ENCODE peak calls at places on chromosomes 1 and 21, in seven cellular contexts. Z is HCT116, H is A549, B is K562, L is Panc1, V is HepG2, R is SK-N-SH. S is an unnamed sample.
A peak's percentile ranks its signal among the peaks of the same experiment; 100 is the strongest.

GRCh38 chr21:15005391-15005790 is 59.4 kb downstream of the NRIP1 start:
- DNase-seq in R (no peak), L (no peak), H (no peak), B (no peak), V (no peak), Z (no peak), S (peak; percentile 88)

GRCh38 chr1:171740987-171741871 is 636 bp downstream of the VAMP4 start:
- DNase-seq in L (no peak), B (peak; percentile 84), Z (no peak), H (peak; percentile 25), R (peak; percentile 55), V (peak; percentile 36), S (peak; percentile 52)

GRCh38 chr1:113978863-113979702 is at the start of gene OLFML3:
- DNase-seq in L (peak; percentile 30), R (peak; percentile 83), V (peak; percentile 87), Z (peak; percentile 66), H (peak; percentile 37), B (peak; percentile 91), S (peak; percentile 98)

GRCh38 chr1:22831729-22832413 is 121.2 kb downstream of the EPHB2 start:
- DNase-seq in Z (peak; percentile 94), B (no peak), R (no peak), L (peak; percentile 83), H (peak; percentile 87), V (peak; percentile 5), S (no peak)

GRCh38 chr1:201309420-201309819 is 26.1 kb downstream of the PKP1 start:
- DNase-seq in Z (peak; percentile 39), R (peak; percentile 90), L (no peak), V (peak; percentile 80), H (peak; percentile 48), B (peak; percentile 69), S (peak; percentile 82)

GRCh38 chr1:158951956-158952355 is 20.6 kb downstream of the PYHIN1 start:
- DNase-seq in B (peak; percentile 58), Z (no peak), R (no peak), H (no peak), V (no peak), L (no peak), S (no peak)

GRCh38 chr1:2087766-2088165 is 37.6 kb downstream of the PRKCZ start:
- DNase-seq in Z (no peak), H (no peak), R (no peak), B (no peak), L (no peak), V (no peak), S (no peak)

GRCh38 chr1:226126824-226127591 is 59.5 kb downstream of the ACBD3 start:
- DNase-seq in B (no peak), V (no peak), L (no peak), R (no peak), H (no peak), Z (no peak), S (no peak)

GRCh38 chr1:219660666-219661463 is 48.0 kb upstream of the ZC3H11B start:
- DNase-seq in H (peak; percentile 61), L (peak; percentile 71), B (peak; percentile 91), V (no peak), Z (peak; percentile 87), R (no peak), S (peak; percentile 96)

GRCh38 chr1:24906760-24907490 is 23.2 kb downstream of the RUNX3 start:
- DNase-seq in Z (no peak), B (no peak), L (no peak), R (no peak), H (no peak), V (no peak), S (no peak)

GRCh38 chr1:46466477-46467182 is 23.0 kb upstream of the DMBX1 start:
- DNase-seq in H (peak; percentile 18), L (no peak), Z (no peak), B (no peak), V (no peak), R (peak; percentile 81), S (peak; percentile 83)

GRCh38 chr1:173429517-173430477 is 47.3 kb upstream of the PRDX6 start:
- DNase-seq in H (peak; percentile 46), R (no peak), B (peak; percentile 96), Z (peak; percentile 40), L (no peak), V (peak; percentile 39), S (peak; percentile 82)

GRCh38 chr1:94235189-94236020 is 2.0 kb downstream of the ARHGAP29 start:
- DNase-seq in V (no peak), B (no peak), R (no peak), L (no peak), H (no peak), Z (no peak), S (no peak)

GRCh38 chr21:36980280-36981048 is 14.0 kb upstream of the HLCS start:
- DNase-seq in V (no peak), R (peak; percentile 51), B (no peak), Z (no peak), L (no peak), H (no peak), S (peak; percentile 65)

GRCh38 chr1:168465942-168466702 is 77.7 kb downstream of the XCL2 start:
- DNase-seq in R (peak; percentile 25), B (peak; percentile 91), H (no peak), L (no peak), Z (no peak), V (peak; percentile 36), S (no peak)

GRCh38 chr1:10794724-10795304 is 1.6 kb downstream of the CASZ1 start:
- DNase-seq in L (no peak), Z (no peak), H (no peak), B (no peak), V (no peak), R (peak; percentile 59), S (peak; percentile 59)

GRCh38 chr1:162649606-162650005 is 17.3 kb downstream of the DDR2 start:
- DNase-seq in V (no peak), H (no peak), Z (no peak), L (no peak), R (no peak), B (no peak), S (no peak)

GRCh38 chr1:187977298-187977697 is 1148.5 kb downstream of the PLA2G4A start:
- DNase-seq in V (no peak), L (no peak), Z (no peak), H (no peak), R (no peak), B (no peak), S (no peak)

GRCh38 chr1:219876798-219877209 is 51.6 kb downstream of the SLC30A10 start:
- DNase-seq in Z (peak; percentile 23), L (no peak), H (no peak), B (peak; percentile 85), V (peak; percentile 15), R (no peak), S (peak; percentile 22)

GRCh38 chr21:45990741-45991605 is 9.4 kb downstream of the COL6A1 start:
- DNase-seq in V (no peak), H (no peak), Z (no peak), B (no peak), L (no peak), R (no peak), S (no peak)

GRCh38 chr1:204836856-204837255 is 33.8 kb upstream of the NFASC start:
- DNase-seq in Z (no peak), B (no peak), V (no peak), H (no peak), R (no peak), L (no peak), S (no peak)

GRCh38 chr1:244154882-244155531 is 103.9 kb downstream of the ZBTB18 start:
- DNase-seq in B (no peak), L (no peak), H (no peak), R (peak; percentile 35), Z (no peak), V (peak; percentile 10), S (peak; percentile 27)

GRCh38 chr1:240597153-240597745 is 14.7 kb downstream of the GREM2 start:
- DNase-seq in Z (no peak), V (no peak), R (no peak), H (no peak), L (no peak), B (no peak), S (no peak)

GRCh38 chr1:56436338-56436695 is 143.0 kb downstream of the PLPP3 start:
- DNase-seq in V (no peak), H (no peak), L (no peak), R (no peak), B (no peak), Z (no peak), S (no peak)

GRCh38 chr21:39503138-39503762 is 51.5 kb downstream of the SH3BGR start:
- DNase-seq in B (no peak), L (no peak), H (no peak), R (no peak), Z (no peak), V (no peak), S (no peak)

GRCh38 chr1:69568435-69569280 is 936 bp downstream of the LRRC7 start:
- DNase-seq in R (peak; percentile 49), Z (no peak), V (no peak), H (no peak), L (no peak), B (peak; percentile 13), S (peak; percentile 37)

GRCh38 chr1:37498872-37499617 is 15.5 kb downstream of the MEAF6 start:
- DNase-seq in Z (no peak), R (peak; percentile 53), B (peak; percentile 31), L (no peak), H (no peak), V (no peak), S (no peak)

GRCh38 chr21:30515681-30516080 is 13.7 kb upstream of the KRTAP19-5 start:
- DNase-seq in H (no peak), Z (no peak), V (no peak), R (no peak), B (no peak), L (no peak), S (no peak)

GRCh38 chr1:24325587-24326449 is 6.7 kb downstream of the GRHL3 start:
- DNase-seq in B (no peak), V (no peak), Z (no peak), H (no peak), R (no peak), L (no peak), S (no peak)

GRCh38 chr1:97145321-97145956 is 423.9 kb downstream of the PTBP2 start:
- DNase-seq in B (no peak), R (no peak), V (no peak), H (no peak), Z (no peak), L (no peak), S (no peak)

GRCh38 chr1:193355654-193356053 is 169.2 kb upstream of the B3GALT2 start:
- DNase-seq in L (no peak), H (no peak), Z (no peak), V (no peak), B (no peak), R (no peak), S (no peak)
- TF ChIP-seq REST in L (no peak), H (no peak), Z (no peak), V (no peak), B (no peak), R (no peak), S (no peak)

GRCh38 chr1:19646366-19646765 is 2.3 kb downstream of the NBL1 start:
- DNase-seq in V (no peak), L (no peak), Z (no peak), B (no peak), R (no peak), H (no peak), S (no peak)
- H3K4me1 ChIP-seq in V (peaks cover 39% of the 10 kb centered on the region), L (peaks cover 51% of the 10 kb centered on the region), Z (peaks cover 58% of the 10 kb centered on the region), B (peaks cover 8% of the 10 kb centered on the region), R (peaks cover 28% of the 10 kb centered on the region), H (peaks cover 36% of the 10 kb centered on the region), S (peaks cover 10% of the 10 kb centered on the region)

GRCh38 chr1:154972517-154973343 is 1.8 kb upstream of the CKS1B start:
- DNase-seq in R (no peak), Z (peak; percentile 80), V (peak; percentile 95), L (peak; percentile 93), H (peak; percentile 85), B (peak; percentile 55), S (peak; percentile 98)
- TF ChIP-seq REST in R (peak; percentile 46), Z (no peak), V (no peak), L (no peak), H (no peak), B (no peak), S (peak; percentile 24)

GRCh38 chr1:85611390-85611789 is 30.8 kb downstream of the CCN1 start:
- DNase-seq in H (no peak), V (no peak), B (no peak), R (no peak), Z (no peak), L (no peak), S (no peak)
- H3K4me1 ChIP-seq in H (peaks cover 68% of the 10 kb centered on the region), V (peaks cover 37% of the 10 kb centered on the region), B (peaks cover 5% of the 10 kb centered on the region), R (no peaks in the 10 kb centered on the region), Z (peaks cover 61% of the 10 kb centered on the region), L (peaks cover 47% of the 10 kb centered on the region), S (peaks cover 24% of the 10 kb centered on the region)